ENCODE peak calls at places on chromosomes 12 and 14, in nine cellular contexts. V is A549, X is prostate gland, E is uterus, N is body of pancreas, D is IMR-90, J is endothelial cell of umbilical vein, Z is heart left ventricle, R is Peyer's patch. H is an unnamed sample. For H3K4me1, the result is how much of the 10 kb centered on the place peaks cover.

GRCh38 chr12:5562581-5562980 is 130.7 kb downstream of the NTF3 start:
- DNase-seq in X (no peak), J (no peak), D (no peak), Z (no peak), N (no peak), E (no peak), R (no peak), V (no peak), H (no peak)

GRCh38 chr14:36086629-36087380 is 89.7 kb downstream of the PTCSC3 start:
- DNase-seq in X (no peak), E (no peak), J (no peak), D (peak), R (no peak), Z (no peak), V (no peak), N (no peak), H (no peak)

GRCh38 chr12:115574831-115575230 is 702.7 kb downstream of the MED13L start:
- DNase-seq in X (no peak), Z (no peak), R (no peak), E (no peak), J (no peak), N (no peak), D (no peak), V (no peak), H (no peak)

GRCh38 chr14:104513641-104514046 is 65.9 kb upstream of the C14orf180 start:
- DNase-seq in Z (no peak), J (no peak), V (no peak), R (no peak), X (no peak), D (no peak), E (no peak), N (no peak), H (no peak)

GRCh38 chr14:28116716-28117115 is 649.9 kb upstream of the FOXG1 start:
- DNase-seq in X (no peak), J (no peak), E (no peak), V (no peak), D (no peak), Z (no peak), N (no peak), R (no peak), H (no peak)

GRCh38 chr12:31337952-31338351 is 12.0 kb upstream of the SINHCAF start:
- DNase-seq in V (no peak), X (no peak), N (no peak), Z (no peak), R (no peak), J (no peak), D (no peak), E (no peak), H (no peak)

GRCh38 chr12:5587701-5588100 is 155.8 kb downstream of the NTF3 start:
- DNase-seq in J (no peak), D (no peak), R (no peak), E (no peak), X (no peak), N (no peak), Z (no peak), V (no peak), H (no peak)

GRCh38 chr12:18886962-18887361 is 149.0 kb downstream of the CAPZA3 start:
- DNase-seq in N (no peak), J (no peak), V (no peak), E (no peak), X (no peak), R (no peak), Z (no peak), D (no peak), H (no peak)

GRCh38 chr12:41743835-41744234 is 400.8 kb downstream of the GXYLT1 start:
- DNase-seq in N (no peak), Z (no peak), X (no peak), V (peak), R (no peak), D (no peak), J (no peak), E (no peak), H (no peak)

GRCh38 chr14:21087294-21088091 is 11.0 kb downstream of the ZNF219 start:
- DNase-seq in V (no peak), X (no peak), Z (no peak), J (peak), D (peak), R (no peak), E (no peak), N (no peak), H (no peak)

GRCh38 chr12:19222566-19222965 is 93.0 kb downstream of the PLEKHA5 start:
- DNase-seq in X (no peak), R (no peak), Z (no peak), D (no peak), N (no peak), V (no peak), E (no peak), J (no peak), H (no peak)

GRCh38 chr12:50529345-50529744 is 24.6 kb downstream of the DIP2B start:
- DNase-seq in V (no peak), D (no peak), X (no peak), J (no peak), R (no peak), E (no peak), N (no peak), Z (no peak), H (no peak)

GRCh38 chr12:43884683-43885410 is 49.0 kb downstream of the TMEM117 start:
- DNase-seq in J (no peak), E (no peak), R (no peak), D (no peak), Z (no peak), X (peak), N (no peak), V (no peak), H (peak)

GRCh38 chr14:24692382-24693352 is 58.7 kb upstream of the GZMB start:
- DNase-seq in Z (no peak), V (no peak), E (no peak), R (no peak), X (no peak), J (no peak), D (no peak), N (no peak), H (no peak)

GRCh38 chr12:130613831-130614230 is 102.3 kb downstream of the RIMBP2 start:
- DNase-seq in N (no peak), J (no peak), D (no peak), V (no peak), R (no peak), E (no peak), X (no peak), Z (no peak), H (no peak)

GRCh38 chr12:10749700-10750384 is 26.7 kb upstream of the YBX3 start:
- DNase-seq in D (peak), Z (peak), X (peak), N (peak), E (peak), J (peak), V (peak), R (no peak), H (peak)

GRCh38 chr12:113048716-113049127 is 7.8 kb upstream of the DTX1 start:
- DNase-seq in N (peak), R (no peak), V (peak), X (peak), E (no peak), D (peak), J (peak), Z (peak), H (no peak)

GRCh38 chr12:108638141-108638823 is 4.6 kb upstream of the SELPLG start:
- DNase-seq in R (no peak), V (no peak), X (no peak), Z (peak), N (no peak), E (peak), J (peak), D (no peak), H (no peak)

GRCh38 chr12:4250691-4251090 is 22.9 kb upstream of the CCND2 start:
- DNase-seq in X (no peak), D (no peak), R (no peak), V (no peak), E (no peak), Z (no peak), N (no peak), J (no peak), H (no peak)

GRCh38 chr14:92728781-92729364 is 19.6 kb downstream of the LGMN start:
- DNase-seq in V (no peak), X (no peak), N (no peak), R (no peak), D (peak), E (no peak), J (peak), Z (no peak), H (no peak)

GRCh38 chr12:28222081-28222700 is 31.9 kb downstream of the CCDC91 start:
- DNase-seq in X (no peak), J (no peak), D (no peak), V (no peak), E (no peak), N (no peak), Z (no peak), R (no peak), H (no peak)

GRCh38 chr12:3116106-3116898 is 39.1 kb downstream of the TSPAN9 start:
- DNase-seq in E (no peak), R (no peak), J (peak), N (no peak), V (no peak), X (no peak), Z (no peak), D (peak), H (no peak)

GRCh38 chr12:3115078-3115477 is 37.9 kb downstream of the TSPAN9 start:
- DNase-seq in J (no peak), R (no peak), Z (no peak), X (no peak), D (no peak), V (no peak), E (no peak), N (no peak), H (no peak)

GRCh38 chr12:3117628-3118027 is 40.4 kb downstream of the TSPAN9 start:
- DNase-seq in V (no peak), N (no peak), R (no peak), E (no peak), Z (no peak), X (no peak), J (no peak), D (peak), H (no peak)

GRCh38 chr12:3119192-3119744 is 42.1 kb downstream of the TSPAN9 start:
- DNase-seq in D (no peak), E (no peak), J (no peak), X (no peak), R (no peak), N (no peak), V (no peak), Z (no peak), H (no peak)

GRCh38 chr12:3117144-3117581 is 40.0 kb downstream of the TSPAN9 start:
- DNase-seq in R (no peak), N (no peak), D (peak), V (no peak), Z (no peak), E (no peak), X (no peak), J (peak), H (no peak)
- H3K4me1 ChIP-seq in R (under half), N (under half), D (under half), V (under half), Z (under half), E (under half), X (under half), J (under half), H (under half)

GRCh38 chr12:124422570-124423523 is 128.0 kb downstream of the RFLNA start:
- DNase-seq in Z (peak), V (peak), R (peak), D (peak), X (peak), N (peak), J (peak), E (peak), H (peak)
- TF ChIP-seq POLR2A in Z (no peak), V (peak), R (peak), D (peak), X (peak), N (peak), J (peak), E (no peak), H (no peak)

DNA sequence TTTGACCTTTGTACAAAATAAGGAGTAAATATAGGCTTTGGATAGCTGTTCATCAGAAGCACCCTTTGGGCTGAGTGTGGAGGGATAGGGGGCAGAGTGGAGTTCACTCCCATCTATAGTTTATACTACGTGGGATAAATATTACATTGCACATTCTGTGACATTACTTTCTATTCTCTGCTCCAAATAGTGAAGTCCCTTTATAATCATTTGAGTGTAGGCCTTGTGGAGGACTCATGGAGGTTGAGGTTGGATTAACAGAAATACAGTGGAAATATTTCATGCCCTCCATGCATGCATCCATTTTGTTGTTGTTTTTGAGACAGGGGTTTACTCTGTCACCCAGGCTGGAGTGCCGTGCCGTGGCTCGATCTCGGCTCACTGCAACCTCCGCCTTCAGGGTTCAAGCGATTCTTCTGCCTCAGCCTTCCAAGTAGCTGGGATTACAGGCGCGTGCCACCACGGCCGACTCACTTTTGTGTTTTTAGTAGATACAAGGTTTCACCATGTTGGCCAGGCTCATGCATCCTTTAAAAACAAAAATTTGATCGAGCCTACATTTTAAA is 1.4 kb downstream of the CHPT1 start:
- DNase-seq in N (no peak), R (peak), V (peak), X (no peak), E (no peak), Z (no peak), J (no peak), D (peak), H (no peak)
- H3K4me1 ChIP-seq in N (under half), R (under half), V (under half), X (under half), E (under half), Z (under half), J (under half), D (under half), H (under half)

DNA sequence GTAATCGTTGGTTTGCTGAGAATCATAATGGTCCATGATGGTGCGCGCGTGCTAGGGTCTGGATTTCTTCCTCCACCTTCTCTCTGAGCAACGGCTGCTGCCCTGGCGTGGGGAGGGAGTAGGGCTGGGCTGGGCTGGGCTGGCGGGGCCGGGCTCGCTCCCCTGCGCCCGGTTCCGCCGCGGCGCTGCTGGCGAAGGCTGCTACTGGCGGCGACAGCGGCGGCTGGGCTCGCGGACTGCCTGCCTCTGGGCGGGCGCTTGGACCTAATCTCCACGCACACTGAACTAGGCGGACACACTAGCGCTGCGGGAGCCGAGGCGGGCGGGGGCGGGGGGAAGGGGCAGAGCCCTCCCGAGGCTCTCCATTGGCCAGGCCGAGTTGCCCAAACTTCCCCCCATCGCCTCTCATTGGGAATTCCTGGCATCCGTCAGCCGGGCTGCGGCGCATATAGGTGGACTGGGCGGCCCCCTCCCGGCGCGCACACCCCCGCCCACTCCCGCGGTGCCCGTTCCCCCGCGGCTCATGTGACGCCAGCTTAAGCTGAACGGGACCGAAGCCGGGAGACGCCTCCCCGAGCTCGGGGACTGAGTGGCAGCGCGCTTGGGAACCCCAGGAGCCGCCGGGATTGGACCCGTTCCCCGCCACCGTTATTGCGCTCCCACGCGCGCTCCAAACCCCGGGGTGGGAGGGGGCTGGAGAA is at the start of gene ACTN1:
- DNase-seq in R (peak), J (peak), D (peak), N (peak), E (peak), X (peak), V (peak), Z (peak), H (peak)
- TF ChIP-seq POLR2A in R (peak), J (peak), D (peak), N (peak), E (peak), X (peak), V (peak), Z (no peak), H (peak)

DNA sequence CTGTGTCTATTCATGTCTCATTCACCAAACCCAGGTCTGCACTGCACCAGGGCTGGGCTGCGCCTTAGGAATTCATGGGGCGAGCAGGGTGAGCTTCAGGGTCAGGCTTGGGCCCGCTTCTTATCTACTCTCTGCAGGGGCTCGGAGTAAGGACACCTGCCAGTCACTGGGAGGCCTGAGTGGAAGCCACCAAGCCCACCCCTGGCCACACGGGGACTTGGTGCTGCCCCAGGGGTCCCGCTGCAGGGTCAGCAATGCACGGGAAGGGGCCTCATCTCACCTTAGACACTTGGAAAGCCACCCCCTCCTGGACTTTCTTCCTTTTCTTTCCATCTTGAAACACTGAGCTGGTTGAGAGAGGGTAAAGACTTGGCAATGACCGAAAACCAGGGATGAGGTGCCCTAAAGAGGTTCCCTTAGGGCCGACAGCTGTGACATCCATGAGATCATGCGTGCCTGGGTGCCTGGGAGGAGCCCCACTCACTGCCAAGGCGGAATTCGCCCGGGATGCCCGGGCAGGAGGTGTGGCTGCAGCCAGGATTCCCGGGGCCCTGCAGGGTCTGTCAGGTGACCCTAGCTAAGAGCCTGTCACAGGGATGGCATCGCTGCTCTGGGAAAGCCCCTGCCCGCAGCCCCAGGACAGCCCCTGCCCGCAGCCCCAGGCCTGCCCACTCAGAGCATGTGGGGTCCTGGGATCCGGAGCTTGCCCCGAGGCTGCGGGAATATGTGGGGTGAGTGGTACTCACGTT is 45.5 kb upstream of the EML1 start:
- DNase-seq in Z (no peak), X (no peak), D (no peak), E (no peak), N (no peak), V (no peak), R (no peak), J (no peak), H (no peak)
- H3K4me1 ChIP-seq in Z (under half), X (under half), D (under half), E (under half), N (under half), V (under half), R (under half), J (under half), H (under half)

DNA sequence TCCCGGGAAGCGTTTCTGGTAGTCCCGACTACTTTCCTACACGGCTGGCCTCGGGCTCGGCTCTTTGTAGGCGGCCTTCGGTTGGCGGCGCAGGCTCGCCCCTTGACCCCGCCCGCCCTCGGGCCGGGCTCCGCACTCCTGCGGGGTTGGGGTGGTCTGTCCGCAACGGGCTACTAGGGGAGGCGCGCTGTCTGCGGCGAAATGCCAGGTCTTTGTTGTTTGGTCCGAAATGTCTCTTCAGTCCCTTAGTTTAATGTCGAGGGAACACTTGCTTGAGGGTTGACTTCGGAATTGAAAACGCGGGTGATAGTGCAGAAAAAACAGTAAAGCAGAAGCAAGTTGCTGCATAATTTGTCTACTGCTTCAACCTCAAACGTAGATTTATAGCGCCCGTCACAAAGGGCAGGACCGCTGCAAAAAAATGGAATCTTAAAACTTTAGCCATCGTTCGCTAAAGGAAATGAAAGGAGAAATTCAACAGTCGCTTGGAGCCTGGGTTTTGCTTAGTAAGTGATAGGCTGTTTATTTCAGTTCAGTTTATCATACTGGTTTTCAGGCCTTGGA is 376 bp downstream of the JKAMP start:
- DNase-seq in Z (no peak), R (no peak), N (no peak), X (no peak), V (no peak), J (no peak), D (peak), E (no peak), H (no peak)
- TF ChIP-seq POLR2A in Z (no peak), R (no peak), N (no peak), X (no peak), V (no peak), J (no peak), D (no peak), E (no peak), H (no peak)

DNA sequence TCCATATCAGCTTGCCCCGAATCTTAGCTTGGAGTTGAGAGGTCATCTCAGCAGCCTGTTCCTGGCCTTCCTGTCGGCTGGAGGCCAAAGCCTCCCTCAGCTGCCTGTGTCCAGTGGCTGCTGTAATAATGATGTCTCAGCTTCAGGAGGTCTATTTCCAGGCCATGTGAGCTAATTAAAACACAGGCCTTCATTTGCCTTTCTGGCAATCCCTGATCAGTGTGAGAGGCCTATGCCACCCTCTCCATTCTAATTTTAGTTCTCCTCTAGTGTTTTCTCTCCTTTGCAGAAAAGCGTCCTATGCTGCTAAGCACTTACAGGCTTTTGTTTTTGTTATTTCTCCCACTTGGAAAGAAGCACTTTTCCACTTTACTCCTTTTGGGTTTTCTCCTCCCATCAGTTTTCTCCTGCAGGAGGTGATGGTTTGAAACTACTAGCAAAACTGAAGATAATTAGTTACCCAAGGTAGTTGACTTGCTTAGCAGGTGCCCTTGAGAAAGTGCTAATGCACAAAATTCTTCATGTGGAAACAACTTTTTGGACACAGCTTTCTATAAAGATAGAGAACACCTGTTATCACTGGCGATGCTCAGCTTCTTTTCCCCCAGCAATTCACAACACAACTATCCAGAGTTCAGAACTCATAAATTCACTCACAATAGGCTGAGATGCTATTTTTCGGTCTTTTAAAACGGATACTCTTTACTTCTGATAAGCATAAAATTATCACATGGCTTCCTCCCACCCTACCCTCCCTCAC is 255.3 kb upstream of the GARIN6 start:
- DNase-seq in N (no peak), X (no peak), R (no peak), E (no peak), D (no peak), Z (no peak), V (no peak), J (no peak), H (no peak)
- H3K4me1 ChIP-seq in N (under half), X (under half), R (under half), E (under half), D (under half), Z (under half), V (under half), J (under half), H (under half)